ENCODE peak calls at places on chromosomes 16 and 17, in ten cellular contexts. T is psoas muscle; C is PC-3; Z is NB4; L is tibial artery; O is GM12865; K is esophagus squamous epithelium; J is H9; Q is CD4-positive, alpha-beta T cell; B is RWPE1. P is an unnamed sample.

GRCh38 chr17:16407911-16408588 is 7.3 kb upstream of the TRPV2 start:
- DNase-seq in T (peak), K (no peak), Z (no peak), Q (no peak), O (peak), B (peak), C (peak), J (peak), L (peak), P (peak)

GRCh38 chr16:10921536-10922327 is 20.5 kb downstream of the DEXI start:
- DNase-seq in L (no peak), K (no peak), B (no peak), O (no peak), T (no peak), Q (no peak), Z (no peak), J (no peak), C (no peak), P (no peak)

GRCh38 chr17:8159459-8160223 is 3.1 kb downstream of the VAMP2 start:
- DNase-seq in B (no peak), Q (no peak), L (no peak), K (no peak), C (no peak), O (no peak), J (no peak), T (no peak), Z (no peak), P (no peak)

GRCh38 chr17:1362065-1362848 is 37.8 kb downstream of the YWHAE start:
- DNase-seq in C (no peak), K (no peak), J (no peak), Z (no peak), Q (no peak), B (no peak), L (no peak), O (peak), T (no peak), P (no peak)

GRCh38 chr17:69560987-69561441 is 146.5 kb downstream of the MAP2K6 start:
- DNase-seq in K (no peak), C (peak), Z (no peak), L (peak), B (no peak), O (no peak), J (no peak), Q (no peak), T (no peak), P (no peak)

GRCh38 chr17:56471661-56472060 is 121.8 kb upstream of the NOG start:
- DNase-seq in J (no peak), K (no peak), L (no peak), Q (no peak), C (no peak), B (no peak), T (no peak), O (no peak), Z (no peak), P (no peak)

GRCh38 chr17:81672954-81673353 is 6.4 kb downstream of the CCDC137 start:
- DNase-seq in Q (no peak), K (no peak), Z (no peak), O (no peak), T (no peak), L (no peak), C (no peak), J (no peak), B (no peak), P (no peak)

GRCh38 chr17:72724375-72724774 is 368.1 kb downstream of the SLC39A11 start:
- DNase-seq in L (no peak), O (no peak), C (peak), T (no peak), B (no peak), Q (no peak), J (no peak), K (no peak), Z (no peak), P (no peak)

GRCh38 chr17:63425478-63425877 is 20.6 kb downstream of the CYB561 start:
- DNase-seq in O (peak), Q (peak), Z (peak), L (peak), J (peak), B (peak), K (no peak), C (peak), T (peak), P (peak)

GRCh38 chr16:81654346-81654745 is 124.7 kb upstream of the PLCG2 start:
- DNase-seq in L (no peak), Q (no peak), K (no peak), C (peak), Z (no peak), J (no peak), O (no peak), T (no peak), B (no peak), P (no peak)

GRCh38 chr16:73122604-73123386 is 74.9 kb upstream of the ZFHX3 start:
- DNase-seq in J (no peak), Q (no peak), C (no peak), Z (no peak), B (no peak), K (no peak), L (peak), O (peak), T (no peak), P (peak)

GRCh38 chr17:77733576-77734296 is 224.8 kb upstream of the TNRC6C start:
- DNase-seq in L (no peak), Z (no peak), Q (no peak), J (peak), T (no peak), O (no peak), K (no peak), C (no peak), B (no peak), P (no peak)

GRCh38 chr17:4950757-4951204 is at the start of gene ENO3:
- DNase-seq in L (no peak), O (no peak), K (no peak), C (no peak), B (no peak), T (peak), J (peak), Q (no peak), Z (no peak), P (no peak)

GRCh38 chr17:47703191-47703591 is 9.2 kb downstream of the TBKBP1 start:
- DNase-seq in Q (peak), C (no peak), J (peak), Z (no peak), K (no peak), O (peak), B (no peak), L (no peak), T (no peak), P (no peak)

GRCh38 chr17:76076765-76077581 is 2.0 kb upstream of the ZACN start:
- DNase-seq in T (peak), Q (no peak), B (no peak), O (no peak), L (no peak), C (no peak), K (no peak), J (peak), Z (no peak), P (no peak)

GRCh38 chr17:72587773-72588511 is 467.1 kb downstream of the SOX9 start:
- DNase-seq in B (peak), Q (no peak), C (peak), J (no peak), T (no peak), O (peak), L (no peak), K (no peak), Z (peak), P (no peak)

DNA sequence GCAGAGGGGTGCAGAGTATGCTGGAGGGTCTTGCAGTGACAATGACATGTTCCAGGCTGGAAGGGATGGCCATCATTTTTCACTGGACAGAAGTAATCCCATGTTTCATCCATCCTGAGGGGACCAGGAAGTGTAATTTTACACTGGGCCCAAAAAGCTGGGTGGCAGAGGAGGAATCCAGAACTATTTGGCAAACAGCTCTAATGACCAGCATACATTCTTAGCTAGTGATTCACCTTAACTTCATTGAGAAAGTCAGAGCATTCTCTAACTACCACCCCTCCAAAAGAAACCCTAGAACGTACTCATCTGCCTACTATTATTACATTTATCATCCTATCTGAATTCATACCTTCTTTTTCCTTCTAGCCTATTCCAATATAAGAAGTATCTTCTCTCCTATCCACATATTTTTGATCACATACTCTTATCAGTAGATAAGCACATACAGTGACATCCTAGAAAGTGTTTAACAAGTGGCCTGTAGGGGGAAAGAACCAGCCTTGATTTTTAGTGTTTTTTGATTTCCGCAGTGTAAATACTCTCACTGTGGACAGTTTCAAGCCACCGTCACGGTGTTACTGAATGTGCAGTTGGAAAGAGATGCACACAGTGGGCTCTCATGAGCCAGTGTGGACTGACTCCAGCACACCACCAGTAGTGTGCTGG is 118.1 kb downstream of the FTO start:
- DNase-seq in O (no peak), Q (no peak), C (peak), J (no peak), L (no peak), B (peak), T (no peak), Z (no peak), K (no peak), P (no peak)
- TF ChIP-seq CTCF in O (no peak), Q (no peak), C (peak), J (no peak), L (no peak), B (no peak), T (no peak), Z (no peak), K (no peak), P (no peak)

DNA sequence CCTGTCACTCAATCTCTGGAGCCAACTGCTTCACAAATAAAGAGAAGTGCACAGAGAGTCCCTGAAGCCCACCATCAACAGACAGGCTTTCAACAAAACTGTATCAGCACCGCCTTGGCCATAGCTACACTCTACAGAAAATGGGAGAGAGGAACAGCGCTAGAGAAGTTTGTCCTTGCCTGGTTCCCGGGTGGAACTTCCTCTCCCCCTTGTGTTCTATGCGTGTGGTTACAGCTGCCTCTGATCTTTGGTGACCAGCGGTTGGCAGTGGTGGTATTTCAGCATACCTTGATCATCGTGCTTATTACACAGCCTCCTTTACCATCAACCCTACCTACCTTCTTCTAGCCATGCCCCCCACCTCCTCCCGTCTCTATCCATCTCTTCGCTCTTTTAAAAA is 91.4 kb upstream of the CCL2 start:
- DNase-seq in Z (peak), B (no peak), T (no peak), L (no peak), J (peak), O (peak), K (no peak), C (no peak), Q (no peak), P (no peak)
- TF ChIP-seq CTCF in Z (peak), B (peak), T (peak), L (peak), J (peak), O (peak), K (no peak), C (peak), Q (no peak), P (peak)

GRCh38 chr17:32941419-32942032 is 13.6 kb downstream of the TMEM98 start:
- DNase-seq in T (no peak), Z (no peak), B (no peak), Q (no peak), L (no peak), K (no peak), O (no peak), C (peak), J (no peak), P (no peak)
- TF ChIP-seq CTCF in T (peak), Z (peak), B (no peak), Q (no peak), L (no peak), K (no peak), O (peak), C (peak), J (peak), P (no peak)

DNA sequence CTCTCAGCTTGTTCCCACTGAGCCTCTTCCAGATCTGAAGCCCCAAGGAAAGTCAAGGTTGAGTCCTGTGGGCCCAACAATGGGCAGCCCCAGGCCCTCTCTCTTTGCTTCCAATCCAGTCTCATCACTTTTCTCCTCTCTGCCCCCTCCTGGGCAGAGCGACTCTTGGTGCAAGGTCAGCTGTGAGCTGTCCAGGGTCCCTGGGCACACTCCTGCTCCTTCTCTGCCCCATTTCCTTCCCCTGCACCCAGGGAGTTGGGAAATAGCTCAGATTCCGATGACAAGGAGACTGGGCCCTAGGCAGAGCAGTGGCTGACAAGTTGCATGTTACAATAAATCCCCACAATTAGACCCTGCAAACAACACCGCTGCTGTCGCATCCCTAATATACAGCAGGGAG is 16.1 kb upstream of the CRHR1 start:
- DNase-seq in B (no peak), J (peak), Z (no peak), O (no peak), L (no peak), K (no peak), T (peak), Q (no peak), C (peak), P (no peak)
- TF ChIP-seq CTCF in B (no peak), J (peak), Z (no peak), O (no peak), L (no peak), K (no peak), T (no peak), Q (no peak), C (peak), P (no peak)